ENCODE peak calls at places on chromosomes 3 and 15, in seven cellular contexts. R is cerebellum; E is brain microvascular endothelial cell; I is stimulated activated CD8-positive, alpha-beta memory T cell treated with anti-CD3 and anti-CD28 coated beads, Interleukin-7, amount 100 ng/mL, for 24 hours; D is renal cortical epithelial cell; U is CD4-positive, alpha-beta memory T cell; N is astrocyte. A is an unnamed sample.
A peak's percentile ranks its signal among the peaks of the same experiment; 100 is the strongest.

GRCh38 chr3:71076361-71076997 is 507.0 kb downstream of the FOXP1 start:
- DNase-seq in R (no peak), E (no peak), I (no peak), D (no peak), U (no peak), N (no peak), A (no peak)

GRCh38 chr3:21310176-21310575 is 440.8 kb downstream of the ZNF385D start:
- DNase-seq in R (no peak), E (no peak), I (no peak), D (no peak), U (no peak), N (no peak), A (no peak)

GRCh38 chr15:80920271-80920699 is 69.3 kb downstream of the MESD start:
- DNase-seq in R (no peak), E (no peak), I (no peak), D (no peak), U (no peak), N (no peak), A (peak; percentile 1)

GRCh38 chr3:43638594-43639447 is 17.0 kb upstream of the ANO10 start:
- DNase-seq in R (no peak), E (no peak), I (no peak), D (peak; percentile 84), U (peak; percentile 14), N (peak; percentile 54), A (peak; percentile 17)

GRCh38 chr3:129687586-129688125 is 81.2 kb upstream of the PLXND1 start:
- DNase-seq in R (no peak), E (no peak), I (no peak), D (no peak), U (no peak), N (peak; percentile 14), A (no peak)

GRCh38 chr3:154244644-154245043 is 79.6 kb downstream of the DHX36 start:
- DNase-seq in R (no peak), E (peak; percentile 48), I (no peak), D (peak; percentile 4), U (no peak), N (peak; percentile 46), A (no peak)

GRCh38 chr15:56964182-56964581 is 45.7 kb downstream of the TCF12 start:
- DNase-seq in R (no peak), E (peak; percentile 29), I (no peak), D (peak; percentile 39), U (no peak), N (peak; percentile 62), A (no peak)

GRCh38 chr3:22634450-22634849 is 568.7 kb upstream of the UBE2E2 start:
- DNase-seq in R (no peak), E (no peak), I (no peak), D (no peak), U (no peak), N (no peak), A (no peak)

GRCh38 chr3:14802332-14802731 is 16.4 kb upstream of the FGD5 start:
- DNase-seq in R (no peak), E (no peak), I (no peak), D (peak; percentile 20), U (no peak), N (no peak), A (no peak)

GRCh38 chr3:119662604-119663377 is 2.4 kb upstream of the POPDC2 start:
- DNase-seq in R (peak; percentile 10), E (no peak), I (no peak), D (no peak), U (no peak), N (no peak), A (no peak)

GRCh38 chr15:72358532-72359180 is 17.2 kb downstream of the HEXA start:
- DNase-seq in R (peak; percentile 30), E (peak; percentile 61), I (no peak), D (peak; percentile 85), U (no peak), N (peak; percentile 80), A (no peak)

GRCh38 chr3:134073583-134073945 is 43.8 kb upstream of the SLCO2A1 start:
- DNase-seq in R (no peak), E (no peak), I (no peak), D (no peak), U (no peak), N (no peak), A (no peak)

GRCh38 chr3:167858865-167859264 is 123.3 kb downstream of the SERPINI1 start:
- DNase-seq in R (no peak), E (no peak), I (no peak), D (no peak), U (no peak), N (no peak), A (no peak)

GRCh38 chr3:155078959-155079794 is 942 bp upstream of the MME start:
- DNase-seq in R (no peak), E (peak; percentile 6), I (no peak), D (no peak), U (no peak), N (no peak), A (no peak)

GRCh38 chr3:184172681-184173373 is 1.8 kb upstream of the AP2M1 start:
- DNase-seq in R (no peak), E (peak; percentile 92), I (no peak), D (peak; percentile 33), U (no peak), N (peak; percentile 92), A (no peak)

GRCh38 chr3:173396191-173397041 is 1.1 kb upstream of the NLGN1 start:
- DNase-seq in R (peak; percentile 30), E (no peak), I (no peak), D (peak; percentile 12), U (no peak), N (peak; percentile 10), A (no peak)

GRCh38 chr3:16906679-16907078 is 21.9 kb downstream of the PLCL2 start:
- DNase-seq in R (peak; percentile 58), E (no peak), I (no peak), D (peak; percentile 64), U (no peak), N (peak; percentile 49), A (no peak)

GRCh38 chr3:10407361-10407760 is 86.4 kb upstream of the SEC13 start:
- DNase-seq in R (no peak), E (no peak), I (no peak), D (no peak), U (no peak), N (no peak), A (no peak)

GRCh38 chr3:112302881-112303761 is 9.1 kb upstream of the SLC9C1 start:
- DNase-seq in R (no peak), E (no peak), I (no peak), D (no peak), U (no peak), N (peak; percentile 3), A (no peak)

GRCh38 chr3:36743821-36744220 is 20.5 kb downstream of the DCLK3 start:
- DNase-seq in R (peak; percentile 15), E (no peak), I (no peak), D (no peak), U (no peak), N (no peak), A (no peak)

GRCh38 chr15:101258238-101259144 is 6.6 kb upstream of the CHSY1 start:
- DNase-seq in R (peak; percentile 69), E (peak; percentile 66), I (no peak), D (peak; percentile 69), U (peak; percentile 61), N (peak; percentile 46), A (peak; percentile 49)

GRCh38 chr15:85331666-85332261 is 48.6 kb upstream of the AKAP13 start:
- DNase-seq in R (no peak), E (no peak), I (no peak), D (peak; percentile 84), U (no peak), N (no peak), A (no peak)

GRCh38 chr15:49831206-49831965 is 210.5 kb downstream of the DTWD1 start:
- DNase-seq in R (no peak), E (peak; percentile 96), I (no peak), D (peak; percentile 73), U (no peak), N (peak; percentile 89), A (no peak)

GRCh38 chr3:110789315-110789714 is 282.3 kb upstream of the NECTIN3 start:
- DNase-seq in R (no peak), E (peak; percentile 39), I (no peak), D (no peak), U (no peak), N (peak; percentile 65), A (no peak)

GRCh38 chr15:69459063-69459462 is 6.4 kb downstream of the RPLP1 start:
- DNase-seq in R (no peak), E (no peak), I (no peak), D (no peak), U (no peak), N (no peak), A (no peak)